ENCODE peak calls at places on chromosomes 5 and 9, in six cellular contexts. P is activated effector memory CD4-positive, alpha-beta T cell treated with anti-CD3 and anti-CD28 coated beads, Interleukin-2, amount 50 U/mL, for 16 hours; J is neural crest cell; Y is sciatic nerve; R is stimulated activated CD4-positive, alpha-beta T cell treated with anti-CD3 and anti-CD28 coated beads, Interleukin-2, amount 100 ng/mL, for 48 hours; S is HFF-Myc. L is an unnamed sample.

GRCh38 chr5:81909677-81910076 is 62.1 kb upstream of the ATG10 start:
- DNase-seq in P (no peak), J (no peak), Y (no peak), R (no peak), S (no peak), L (no peak)

GRCh38 chr5:57539281-57539701 is 56.7 kb upstream of the ACTBL2 start:
- DNase-seq in P (no peak), J (no peak), Y (no peak), R (no peak), S (peak; percentile 87), L (no peak)

GRCh38 chr9:132090771-132091170 is 11.1 kb upstream of the MED27 start:
- DNase-seq in P (no peak), J (no peak), Y (no peak), R (no peak), S (no peak), L (no peak)

GRCh38 chr5:94480511-94480910 is 137.9 kb downstream of the KIAA0825 start:
- DNase-seq in P (no peak), J (no peak), Y (no peak), R (no peak), S (no peak), L (no peak)

GRCh38 chr5:160506006-160507004 is 84.7 kb downstream of the PTTG1 start:
- DNase-seq in P (peak; percentile 89), J (peak; percentile 27), Y (no peak), R (peak; percentile 53), S (peak; percentile 14), L (no peak)

GRCh38 chr5:62029303-62029702 is 276.7 kb upstream of the KIF2A start:
- DNase-seq in P (no peak), J (no peak), Y (no peak), R (no peak), S (no peak), L (no peak)

GRCh38 chr5:110932755-110933488 is 138.6 kb upstream of the TSLP start:
- DNase-seq in P (no peak), J (no peak), Y (no peak), R (no peak), S (no peak), L (no peak)

GRCh38 chr9:134742822-134743221 is 101.2 kb downstream of the COL5A1 start:
- DNase-seq in P (no peak), J (no peak), Y (no peak), R (no peak), S (no peak), L (no peak)

GRCh38 chr5:97338729-97339128 is 155.7 kb upstream of the RIOK2 start:
- DNase-seq in P (no peak), J (no peak), Y (no peak), R (no peak), S (no peak), L (no peak)

GRCh38 chr5:9194509-9194908 is 351.4 kb downstream of the SEMA5A start:
- DNase-seq in P (no peak), J (no peak), Y (no peak), R (no peak), S (no peak), L (no peak)